ENCODE peak calls at places on chromosomes 3 and 15, in nine cellular contexts. T, Q, R, S, B, M, G, E and U are unnamed samples.
A peak's percentile ranks its signal among the peaks of the same experiment; 100 is the strongest.

GRCh38 chr3:152398495-152398894 is 129.8 kb downstream of the MBNL1 start:
- DNase-seq in B (no peak), T (no peak), Q (no peak), G (no peak), R (no peak), E (no peak), S (no peak), M (no peak), U (no peak)

GRCh38 chr3:53238051-53238850 is 17.6 kb downstream of the TKT start:
- DNase-seq in T (no peak), R (peak; percentile 75), B (no peak), E (peak; percentile 97), G (no peak), M (peak; percentile 51), Q (peak; percentile 60), S (peak; percentile 43), U (no peak)

GRCh38 chr3:76063019-76063418 is 277.7 kb upstream of the ZNF717 start:
- DNase-seq in T (no peak), S (no peak), M (no peak), E (peak; percentile 82), G (no peak), R (no peak), Q (no peak), B (no peak), U (no peak)

GRCh38 chr15:68729789-68730201 is 90.9 kb downstream of the ANP32A start:
- DNase-seq in Q (no peak), R (no peak), B (no peak), M (no peak), T (no peak), G (no peak), E (peak; percentile 33), S (no peak), U (peak; percentile 70)

GRCh38 chr15:89299896-89300295 is 34.7 kb downstream of the POLG start:
- DNase-seq in R (no peak), M (no peak), S (no peak), T (no peak), G (no peak), E (peak; percentile 64), Q (peak; percentile 16), B (no peak), U (no peak)

GRCh38 chr3:46193436-46193835 is 14.7 kb downstream of the CCR1 start:
- DNase-seq in G (no peak), R (no peak), M (no peak), T (no peak), E (no peak), Q (no peak), B (no peak), S (no peak), U (no peak)

GRCh38 chr15:96237002-96237401 is 93.5 kb upstream of the NR2F2 start:
- DNase-seq in M (no peak), E (no peak), G (no peak), S (no peak), Q (no peak), B (no peak), T (no peak), R (no peak), U (no peak)

GRCh38 chr3:171801738-171802600 is 8.3 kb downstream of the PLD1 start:
- DNase-seq in T (no peak), Q (no peak), B (no peak), M (no peak), R (no peak), G (no peak), E (peak; percentile 93), S (no peak), U (no peak)

GRCh38 chr3:167952969-167953368 is 142.8 kb downstream of the GOLIM4 start:
- DNase-seq in S (no peak), G (no peak), B (no peak), M (no peak), Q (no peak), T (no peak), E (no peak), R (no peak), U (no peak)

GRCh38 chr15:39397883-39398282 is 183.0 kb upstream of the THBS1 start:
- DNase-seq in E (no peak), M (no peak), B (no peak), S (no peak), Q (no peak), T (no peak), G (no peak), R (no peak), U (no peak)

GRCh38 chr15:92845109-92845508 is 55.0 kb upstream of the CHD2 start:
- DNase-seq in E (peak; percentile 58), R (peak; percentile 54), M (no peak), S (no peak), Q (no peak), T (no peak), G (no peak), B (no peak), U (no peak)

GRCh38 chr3:108780235-108780634 is 23.0 kb upstream of the RETNLB start:
- DNase-seq in S (no peak), Q (no peak), E (no peak), G (peak; percentile 11), M (no peak), T (no peak), B (no peak), R (no peak), U (no peak)

GRCh38 chr3:18559323-18559972 is 134.3 kb upstream of the SATB1 start:
- DNase-seq in Q (peak; percentile 21), M (peak; percentile 30), E (no peak), G (no peak), T (no peak), B (no peak), R (peak; percentile 59), S (no peak), U (no peak)

GRCh38 chr3:133917144-133917543 is 21.5 kb upstream of the RAB6B start:
- DNase-seq in G (no peak), M (no peak), T (no peak), E (no peak), S (no peak), Q (no peak), R (no peak), B (no peak), U (no peak)

GRCh38 chr3:66486187-66486586 is 14.6 kb downstream of the LRIG1 start:
- DNase-seq in T (no peak), S (no peak), M (no peak), R (no peak), E (peak; percentile 48), G (no peak), Q (no peak), B (no peak), U (no peak)

GRCh38 chr3:66487475-66487874 is 13.3 kb downstream of the LRIG1 start:
- DNase-seq in Q (no peak), R (no peak), M (no peak), G (peak; percentile 41), T (no peak), B (no peak), E (peak; percentile 65), S (no peak), U (no peak)

GRCh38 chr3:66486646-66487045 is 14.2 kb downstream of the LRIG1 start:
- DNase-seq in Q (no peak), S (no peak), T (no peak), E (peak; percentile 89), R (no peak), G (no peak), B (no peak), M (no peak), U (no peak)

GRCh38 chr3:66484106-66484857 is 16.5 kb downstream of the LRIG1 start:
- DNase-seq in B (no peak), G (no peak), Q (no peak), T (no peak), M (no peak), E (no peak), S (no peak), R (no peak), U (no peak)

GRCh38 chr3:66485291-66485968 is 15.4 kb downstream of the LRIG1 start:
- DNase-seq in R (no peak), E (peak; percentile 97), T (no peak), B (no peak), M (no peak), Q (no peak), S (no peak), G (peak; percentile 35), U (no peak)
- H3K4me3 ChIP-seq in R (no peak overlapping the region), E (no peak overlapping the region), T (no peak overlapping the region), B (no peak overlapping the region), M (no peak overlapping the region), Q (no peak overlapping the region), S (no peak overlapping the region), G (no peak overlapping the region), U (no peak overlapping the region)

GRCh38 chr3:51388286-51389029 is 2.6 kb upstream of the RBM15B start:
- DNase-seq in G (no peak), R (peak; percentile 78), Q (peak; percentile 26), S (no peak), B (no peak), T (no peak), E (peak; percentile 20), M (peak; percentile 41), U (no peak)
- TF ChIP-seq CTCF in G (no peak), R (peak; percentile 27), Q (peak; percentile 42), S (no peak), B (no peak), T (peak; percentile 13), E (peak; percentile 27), M (peak; percentile 9), U (no peak)

GRCh38 chr15:74957301-74958035 is 896 bp upstream of the RPP25 start:
- DNase-seq in R (no peak), Q (no peak), T (peak; percentile 78), B (peak; percentile 47), E (no peak), M (no peak), G (peak; percentile 18), S (peak; percentile 64), U (no peak)

GRCh38 chr15:74958320-74958907 is 1.8 kb upstream of the RPP25 start:
- DNase-seq in Q (no peak), S (peak; percentile 77), G (peak; percentile 30), E (no peak), B (peak; percentile 56), T (peak; percentile 81), R (peak; percentile 77), M (peak; percentile 81), U (peak; percentile 17)

GRCh38 chr15:74959643-74959939 is 3.0 kb upstream of the RPP25 start:
- DNase-seq in M (no peak), T (no peak), S (no peak), Q (no peak), G (no peak), B (no peak), E (no peak), R (no peak), U (no peak)

GRCh38 chr15:74960286-74960685 is 3.7 kb upstream of the RPP25 start:
- DNase-seq in S (no peak), E (no peak), Q (no peak), B (no peak), T (no peak), G (no peak), R (no peak), M (no peak), U (no peak)

GRCh38 chr15:74958908-74959642 is 2.5 kb upstream of the RPP25 start:
- DNase-seq in T (no peak), R (no peak), B (no peak), M (no peak), Q (no peak), E (no peak), S (no peak), G (no peak), U (no peak)
- H3K4me3 ChIP-seq in T (peak overlapping the region; percentile 78), R (peak overlapping the region; percentile 24), B (peak overlapping the region; percentile 72), M (peak overlapping the region; percentile 79), Q (no peak overlapping the region), E (no peak overlapping the region), S (peak overlapping the region; percentile 71), G (peak overlapping the region; percentile 75), U (peak overlapping the region; percentile 76)

DNA sequence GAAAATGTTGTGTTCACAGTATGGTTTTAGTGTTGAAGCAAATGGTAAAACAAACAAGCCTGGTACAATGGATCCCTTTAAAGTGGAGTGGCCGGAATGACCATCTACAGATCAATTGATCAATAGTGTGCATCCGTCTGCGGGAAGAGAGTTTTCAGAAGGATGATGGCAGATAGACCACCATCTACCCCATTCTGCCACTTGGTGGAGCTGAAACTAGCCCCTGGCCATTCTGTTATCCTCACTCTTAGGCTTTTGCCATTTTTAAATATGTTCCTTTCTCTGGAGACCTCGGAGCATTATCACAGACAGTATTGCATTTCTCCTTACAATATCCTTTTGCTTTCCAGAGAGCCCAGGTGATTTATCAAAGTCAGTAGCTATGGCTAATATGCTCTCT is 258.9 kb upstream of the CFAP20DC start:
- DNase-seq in T (no peak), M (no peak), G (no peak), Q (no peak), E (no peak), B (no peak), S (no peak), R (no peak), U (no peak)
- TF ChIP-seq CTCF in T (no peak), M (no peak), G (no peak), Q (peak; percentile 16), E (no peak), B (no peak), S (no peak), R (no peak), U (no peak)